ENCODE peak calls at places on chromosomes 16 and 17, in six cellular contexts. L is fibroblast of lung, P is mammary epithelial cell, O is neural progenitor cell, Y is GM23338, W is H1. V is an unnamed sample.

GRCh38 chr17:59914274-59914854 is 21.4 kb downstream of the RPS6KB1 start:
- DNase-seq in L (peak), O (peak), P (peak), Y (peak), W (no peak), V (peak)

GRCh38 chr17:56891751-56892150 is 22.1 kb downstream of the TRIM25 start:
- DNase-seq in O (peak), P (no peak), L (no peak), Y (peak), W (peak), V (no peak)

GRCh38 chr17:17328251-17328650 is 25.1 kb downstream of the NT5M start:
- DNase-seq in P (no peak), L (no peak), Y (no peak), O (no peak), W (no peak), V (no peak)

GRCh38 chr17:79147791-79148506 is 73.3 kb downstream of the ENGASE start:
- DNase-seq in W (no peak), O (no peak), L (no peak), Y (no peak), P (no peak), V (no peak)

GRCh38 chr16:12826559-12826958 is 22.9 kb upstream of the CPPED1 start:
- DNase-seq in P (peak), O (no peak), L (no peak), W (no peak), Y (no peak), V (no peak)

GRCh38 chr17:8430966-8431365 is 4.7 kb upstream of the NDEL1 start:
- DNase-seq in O (peak), W (no peak), P (peak), Y (no peak), L (peak), V (no peak)

GRCh38 chr17:6668727-6669425 is 17.3 kb downstream of the C17orf100 start:
- DNase-seq in L (no peak), O (no peak), Y (no peak), P (peak), W (no peak), V (no peak)

GRCh38 chr16:19713697-19714096 is 4.3 kb downstream of the KNOP1 start:
- DNase-seq in L (no peak), Y (no peak), P (no peak), O (no peak), W (no peak), V (no peak)

GRCh38 chr17:44095647-44096496 is 25.3 kb downstream of the G6PC3 start:
- DNase-seq in O (peak), Y (peak), L (peak), W (peak), P (peak), V (peak)

GRCh38 chr17:74119960-74120359 is 83.5 kb upstream of the RPL38 start:
- DNase-seq in P (no peak), O (no peak), W (no peak), Y (no peak), L (no peak), V (no peak)

GRCh38 chr16:82368041-82368440 is 198.0 kb upstream of the MPHOSPH6 start:
- DNase-seq in L (peak), O (peak), W (no peak), Y (peak), P (peak), V (peak)

GRCh38 chr16:83723244-83723643 is 84.5 kb upstream of the HSBP1 start:
- DNase-seq in O (no peak), P (no peak), W (no peak), Y (no peak), L (no peak), V (no peak)

GRCh38 chr17:1762233-1762905 is 509 bp downstream of the SERPINF1 start:
- DNase-seq in W (no peak), P (no peak), O (peak), L (peak), Y (peak), V (no peak)

GRCh38 chr17:72158895-72159885 is 38.4 kb downstream of the SOX9 start:
- DNase-seq in L (peak), W (no peak), Y (no peak), P (no peak), O (no peak), V (no peak)

GRCh38 chr16:117381-118365 is 20.8 kb downstream of the NPRL3 start:
- DNase-seq in W (peak), O (peak), L (peak), P (no peak), Y (peak), V (peak)

GRCh38 chr16:84548508-84548907 is 44.0 kb upstream of the MEAK7 start:
- DNase-seq in O (no peak), Y (no peak), L (no peak), P (no peak), W (no peak), V (no peak)

GRCh38 chr17:969767-970387 is 9.7 kb downstream of the NXN start:
- DNase-seq in W (no peak), O (peak), P (no peak), L (no peak), Y (no peak), V (peak)

GRCh38 chr16:28292731-28293588 is 635 bp downstream of the SBK1 start:
- DNase-seq in O (peak), L (no peak), P (no peak), Y (peak), W (peak), V (peak)
- TF ChIP-seq EZH2 in O (no peak), L (peak), P (peak), Y (no peak), W (no peak), V (no peak)

GRCh38 chr16:85781685-85782370 is 17.5 kb downstream of the EMC8 start:
- DNase-seq in Y (no peak), P (no peak), L (peak), O (no peak), W (no peak), V (peak)

GRCh38 chr16:85780281-85780680 is 19.1 kb downstream of the EMC8 start:
- DNase-seq in Y (no peak), W (no peak), O (no peak), L (no peak), P (no peak), V (no peak)

GRCh38 chr16:85781156-85781555 is 18.2 kb downstream of the EMC8 start:
- DNase-seq in W (no peak), Y (no peak), O (no peak), P (no peak), L (no peak), V (no peak)

GRCh38 chr16:85783441-85783840 is 15.9 kb downstream of the EMC8 start:
- DNase-seq in P (no peak), L (no peak), O (no peak), Y (no peak), W (no peak), V (no peak)

GRCh38 chr16:85782476-85782875 is 16.9 kb downstream of the EMC8 start:
- DNase-seq in O (no peak), W (no peak), Y (no peak), P (no peak), L (peak), V (no peak)
- H3K4me3 ChIP-seq in O (no peak), W (no peak), Y (no peak), P (no peak), L (no peak), V (no peak)

DNA sequence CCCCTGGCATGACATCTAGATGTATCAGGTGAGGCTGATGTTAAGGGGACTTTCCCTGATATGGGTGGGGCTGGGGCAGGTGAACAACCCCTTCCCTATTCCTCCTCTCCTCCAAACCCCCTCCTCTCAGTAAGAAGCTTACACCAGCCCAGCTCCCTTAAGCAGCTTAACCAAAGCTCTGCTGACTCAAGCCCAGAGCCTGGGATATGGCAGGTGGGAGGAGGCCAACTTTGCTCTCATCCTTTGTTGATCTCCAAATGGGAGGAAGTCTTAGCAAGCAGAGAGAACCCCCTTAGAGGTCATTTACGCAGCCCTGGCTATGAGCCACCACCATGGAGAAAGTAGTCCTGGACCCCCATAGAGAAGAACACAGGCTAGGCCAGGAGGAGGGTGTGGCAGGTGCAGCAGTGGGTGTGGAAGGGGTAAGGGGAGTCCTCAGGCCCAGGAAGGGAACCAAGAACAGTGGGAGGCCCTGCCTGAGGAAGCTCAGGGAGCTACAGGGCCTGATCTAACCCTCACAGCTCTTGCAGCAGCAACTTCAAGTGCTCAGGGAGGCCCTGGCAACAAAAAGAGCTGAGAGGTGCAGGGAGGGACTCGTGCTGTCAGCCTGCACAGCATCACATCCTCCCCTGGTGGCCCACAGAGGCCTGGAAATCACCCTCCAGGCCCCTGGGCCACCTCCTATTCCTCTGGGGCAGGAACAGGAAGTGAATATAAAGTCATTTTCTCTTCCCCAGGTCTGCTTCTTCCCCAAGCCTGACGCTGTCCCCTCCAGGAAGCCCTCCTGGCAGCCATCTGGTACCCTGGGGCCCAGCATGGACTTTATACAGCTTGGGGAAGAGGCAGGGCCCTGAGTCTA is 2.9 kb downstream of the UNC119 start:
- DNase-seq in W (no peak), P (no peak), O (peak), Y (no peak), L (no peak), V (no peak)
- H3K4me2 ChIP-seq in W (no peak), P (no peak), O (peak), Y (no peak), L (no peak), V (no peak)

GRCh38 chr16:81070979-81071378 is 6.1 kb downstream of the C16orf46 start:
- DNase-seq in Y (no peak), W (no peak), P (no peak), O (no peak), L (no peak), V (no peak)
- TF ChIP-seq EZH2 in Y (no peak), W (no peak), P (no peak), O (no peak), L (no peak), V (no peak)

GRCh38 chr17:80892900-80893603 is 98.6 kb upstream of the CHMP6 start:
- DNase-seq in Y (no peak), P (peak), O (no peak), W (no peak), L (peak), V (no peak)
- H3K4me3 ChIP-seq in Y (no peak), P (no peak), O (no peak), W (no peak), L (no peak), V (no peak)

GRCh38 chr16:2196162-2196980 is at the start of gene CASKIN1:
- DNase-seq in L (no peak), W (no peak), P (no peak), O (peak), Y (peak), V (peak)
- H3K4me2 ChIP-seq in L (peak), W (peak), P (peak), O (peak), Y (peak), V (peak)

V was measured in hepatocyte.